ENCODE peak calls at places on chromosomes 4 and X, in eight cellular contexts. H is stomach; O is fibroblast of lung; V is heart left ventricle; E is psoas muscle; D is CD4-positive, alpha-beta T cell; M is IMR-90; T is transverse colon. U is an unnamed sample.

GRCh38 chrX:48458711-48459110 is 11.3 kb downstream of the SLC38A5 start:
- DNase-seq in H (peak; percentile 35), O (no peak), V (peak; percentile 23), E (no peak), D (no peak), M (no peak), T (no peak), U (no peak)

GRCh38 chrX:101619336-101619735 is 1.5 kb upstream of the ARMCX6 start:
- DNase-seq in H (no peak), O (peak; percentile 17), V (no peak), E (no peak), D (no peak), M (peak; percentile 22), T (no peak), U (no peak)

GRCh38 chr4:128571747-128572146 is 237.8 kb upstream of the JADE1 start:
- DNase-seq in H (no peak), O (peak; percentile 96), V (peak; percentile 27), E (peak; percentile 28), D (no peak), M (peak; percentile 96), T (peak; percentile 17), U (no peak)

GRCh38 chr4:128357286-128357685 is 69.7 kb upstream of the PGRMC2 start:
- DNase-seq in H (no peak), O (no peak), V (no peak), E (no peak), D (no peak), M (no peak), T (no peak), U (no peak)

GRCh38 chr4:185358514-185359433 is 37.0 kb downstream of the LRP2BP start:
- DNase-seq in H (no peak), O (peak; percentile 51), V (no peak), E (no peak), D (no peak), M (peak; percentile 75), T (no peak), U (no peak)

GRCh38 chr4:153261431-153261830 is 57.2 kb downstream of the TRIM2 start:
- DNase-seq in H (no peak), O (no peak), V (no peak), E (no peak), D (no peak), M (no peak), T (no peak), U (no peak)

GRCh38 chrX:810186-810585 is 179.6 kb downstream of the SHOX start:
- DNase-seq in H (no peak), O (no peak), V (no peak), E (no peak), D (no peak), M (no peak), T (no peak), U (no peak)

GRCh38 chr4:114907514-114908099 is 205.8 kb downstream of the NDST4 start:
- DNase-seq in H (no peak), O (no peak), V (no peak), E (no peak), D (no peak), M (no peak), T (no peak), U (no peak)

GRCh38 chrX:69309074-69309792 is 144.0 kb upstream of the PJA1 start:
- DNase-seq in H (no peak), O (no peak), V (no peak), E (no peak), D (no peak), M (no peak), T (no peak), U (no peak)

GRCh38 chrX:25544641-25545040 is 528.9 kb upstream of the ARX start:
- DNase-seq in H (no peak), O (peak; percentile 15), V (no peak), E (no peak), D (no peak), M (peak; percentile 61), T (no peak), U (no peak)

GRCh38 chrX:119655125-119655524 is 37.8 kb downstream of the SEPTIN6 start:
- DNase-seq in H (no peak), O (peak; percentile 63), V (peak; percentile 41), E (peak; percentile 29), D (peak; percentile 69), M (peak; percentile 88), T (no peak), U (no peak)
- H3K27ac ChIP-seq in H (no peak overlapping the region), O (no peak overlapping the region), V (peak overlapping the region; percentile 70), E (no peak overlapping the region), D (peak overlapping the region; percentile 64), M (no peak overlapping the region), T (peak overlapping the region; percentile 34), U (no peak overlapping the region)

GRCh38 chr4:78565971-78566372 is 14.4 kb downstream of the ANXA3 start:
- DNase-seq in H (no peak), O (peak; percentile 52), V (no peak), E (no peak), D (no peak), M (peak; percentile 55), T (no peak), U (no peak)

GRCh38 chr4:78568640-78569261 is 17.2 kb downstream of the ANXA3 start:
- DNase-seq in H (no peak), O (no peak), V (no peak), E (no peak), D (no peak), M (no peak), T (no peak), U (no peak)

GRCh38 chr4:78569291-78569821 is 17.8 kb downstream of the ANXA3 start:
- DNase-seq in H (no peak), O (peak; percentile 69), V (no peak), E (no peak), D (no peak), M (peak; percentile 82), T (no peak), U (no peak)

GRCh38 chr4:78566834-78567501 is 15.4 kb downstream of the ANXA3 start:
- DNase-seq in H (no peak), O (no peak), V (no peak), E (no peak), D (no peak), M (no peak), T (no peak), U (no peak)

GRCh38 chr4:78567502-78568075 is 16.0 kb downstream of the ANXA3 start:
- DNase-seq in H (no peak), O (no peak), V (no peak), E (no peak), D (no peak), M (no peak), T (no peak), U (no peak)
- H3K27ac ChIP-seq in H (peak overlapping the region; percentile 35), O (no peak overlapping the region), V (no peak overlapping the region), E (no peak overlapping the region), D (no peak overlapping the region), M (no peak overlapping the region), T (peak overlapping the region; percentile 46), U (no peak overlapping the region)

DNA sequence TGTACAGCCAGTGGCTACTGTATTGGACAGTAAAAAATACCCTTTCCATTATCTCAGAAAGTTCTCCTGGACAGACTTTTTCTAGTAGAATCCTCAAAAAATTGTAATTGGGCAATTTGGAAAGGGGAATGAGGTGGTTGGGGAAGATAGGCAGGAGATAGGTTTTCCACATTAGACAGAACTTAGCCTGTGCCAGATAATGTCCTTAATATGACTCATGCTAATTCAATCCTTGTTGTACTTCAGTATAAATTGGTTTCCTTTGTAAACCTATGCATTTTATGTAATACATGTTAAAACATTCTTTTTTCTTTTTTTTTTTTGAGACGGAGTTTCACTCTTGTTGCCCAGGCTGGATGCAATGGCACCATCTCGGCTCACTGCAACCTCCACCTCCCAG is 8.9 kb downstream of the EIF4E start:
- DNase-seq in H (no peak), O (peak; percentile 45), V (no peak), E (no peak), D (no peak), M (peak; percentile 79), T (no peak), U (no peak)
- H3K27ac ChIP-seq in H (no peak overlapping the region), O (no peak overlapping the region), V (no peak overlapping the region), E (no peak overlapping the region), D (no peak overlapping the region), M (peak overlapping the region; percentile 1), T (no peak overlapping the region), U (no peak overlapping the region)

GRCh38 chr4:140233811-140234696 is 80.1 kb upstream of the MAML3 start:
- DNase-seq in H (no peak), O (peak; percentile 91), V (no peak), E (no peak), D (no peak), M (peak; percentile 90), T (no peak), U (no peak)
- H3K27ac ChIP-seq in H (no peak overlapping the region), O (peak overlapping the region; percentile 15), V (no peak overlapping the region), E (peak overlapping the region; percentile 47), D (no peak overlapping the region), M (peak overlapping the region; percentile 48), T (no peak overlapping the region), U (no peak overlapping the region)

GRCh38 chr4:86595426-86595805 is 1.3 kb downstream of the PTPN13 start:
- DNase-seq in H (no peak), O (no peak), V (no peak), E (no peak), D (no peak), M (peak; percentile 30), T (no peak), U (peak; percentile 38)

GRCh38 chr4:86594559-86595425 is 677 bp downstream of the PTPN13 start:
- DNase-seq in H (peak; percentile 32), O (peak; percentile 86), V (peak; percentile 32), E (peak; percentile 19), D (no peak), M (peak; percentile 84), T (peak; percentile 23), U (peak; percentile 56)

GRCh38 chr4:86592553-86593249 is 1.4 kb upstream of the PTPN13 start:
- DNase-seq in H (no peak), O (no peak), V (no peak), E (no peak), D (no peak), M (peak; percentile 6), T (no peak), U (no peak)

GRCh38 chr4:86596802-86597201 is 2.7 kb downstream of the PTPN13 start:
- DNase-seq in H (no peak), O (peak; percentile 53), V (no peak), E (no peak), D (no peak), M (peak; percentile 70), T (no peak), U (no peak)

DNA sequence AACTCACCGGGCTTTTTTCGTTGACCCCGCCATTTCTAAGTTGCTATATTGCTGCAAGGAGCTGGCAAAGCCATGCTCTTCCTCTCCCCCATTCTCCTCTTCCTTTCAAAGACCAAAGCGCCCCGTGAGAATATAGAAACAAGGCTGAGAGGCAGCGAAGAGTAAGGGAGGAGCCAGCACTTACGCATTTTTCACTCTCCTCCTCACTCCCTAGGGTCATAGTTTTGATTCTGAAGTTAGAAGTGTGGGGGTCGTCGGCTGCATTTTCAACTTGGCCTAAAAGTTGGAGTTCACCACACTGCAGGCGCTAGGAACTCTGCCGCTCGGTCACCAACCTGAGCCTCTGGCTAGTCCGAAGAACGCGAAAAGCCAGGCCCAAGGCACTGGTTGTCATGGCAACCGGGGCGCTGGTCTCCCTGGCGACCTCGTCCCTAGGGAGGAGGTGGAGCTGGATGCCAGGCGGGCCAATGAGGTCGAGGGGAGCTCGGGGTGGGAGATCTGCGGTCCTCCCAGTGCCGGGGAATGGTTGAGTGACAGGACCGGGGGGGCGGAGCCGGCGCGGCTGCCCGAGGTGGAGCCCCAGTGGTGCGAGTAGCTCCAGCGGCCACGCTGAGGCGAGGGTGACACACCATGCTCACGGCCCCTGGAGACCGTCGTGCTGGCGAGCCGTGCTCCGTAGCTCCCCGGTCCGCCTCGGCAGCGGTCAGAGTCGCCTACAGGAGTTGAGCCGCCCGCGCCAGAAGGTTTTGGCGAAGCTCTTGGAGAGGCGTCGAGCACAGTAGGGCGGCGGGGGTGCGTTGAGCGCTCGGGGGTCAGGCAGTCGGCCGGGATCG is at the start of gene PTPN13:
- DNase-seq in H (peak; percentile 98), O (peak; percentile 99), V (peak; percentile 91), E (peak; percentile 93), D (peak; percentile 43), M (peak; percentile 98), T (peak; percentile 95), U (peak; percentile 99)
- H3K27ac ChIP-seq in H (peak within 1 kb of the TSS; percentile 86), O (peak within 1 kb of the TSS; percentile 94), V (peak within 1 kb of the TSS; percentile 80), E (peak within 1 kb of the TSS; percentile 57), D (no peak within 1 kb of the TSS), M (peak within 1 kb of the TSS; percentile 89), T (peak within 1 kb of the TSS; percentile 89), U (peak within 1 kb of the TSS; percentile 90)

GRCh38 chr4:186953601-186954260 is 230.1 kb upstream of the FAT1 start:
- DNase-seq in H (no peak), O (no peak), V (peak; percentile 25), E (peak; percentile 62), D (no peak), M (no peak), T (no peak), U (no peak)
- H3K27ac ChIP-seq in H (no peak overlapping the region), O (no peak overlapping the region), V (peak overlapping the region; percentile 63), E (no peak overlapping the region), D (no peak overlapping the region), M (no peak overlapping the region), T (no peak overlapping the region), U (no peak overlapping the region)